ENCODE peak calls at places on chromosomes 5 and 9, in six cellular contexts. U is transverse colon, C is ovary, N is adrenal gland, B is body of pancreas, D is GM12891. O is an unnamed sample.

GRCh38 chr5:112237456-112237855 is 181.6 kb downstream of the EPB41L4A start:
- DNase-seq in U (no peak), D (no peak), N (no peak), B (no peak), C (no peak), O (no peak)

GRCh38 chr5:7991125-7991821 is 122.3 kb downstream of the MTRR start:
- DNase-seq in N (no peak), B (no peak), D (no peak), C (no peak), U (no peak), O (peak; percentile 16)

GRCh38 chr9:133089271-133089671 is 27.5 kb downstream of the CEL start:
- DNase-seq in N (no peak), C (no peak), D (no peak), B (peak; percentile 84), U (no peak), O (no peak)

GRCh38 chr9:94127806-94128205 is 43.5 kb downstream of the PTPDC1 start:
- DNase-seq in U (no peak), C (no peak), B (no peak), D (no peak), N (no peak), O (no peak)

GRCh38 chr5:75536694-75537360 is 25.1 kb downstream of the POLK start:
- DNase-seq in U (no peak), D (no peak), B (peak; percentile 8), C (no peak), N (no peak), O (no peak)

GRCh38 chr9:99222416-99223280 is 566 bp downstream of the SEC61B start:
- DNase-seq in B (peak; percentile 27), D (no peak), U (no peak), N (no peak), C (no peak), O (no peak)

GRCh38 chr9:85610074-85610855 is 131.5 kb downstream of the AGTPBP1 start:
- DNase-seq in D (peak; percentile 23), N (peak; percentile 54), B (peak; percentile 46), C (no peak), U (no peak), O (peak; percentile 63)

GRCh38 chr5:38157024-38157423 is 101.3 kb upstream of the EGFLAM start:
- DNase-seq in C (no peak), U (no peak), N (no peak), B (no peak), D (no peak), O (no peak)

GRCh38 chr5:84393969-84394368 is 9.3 kb upstream of the EDIL3 start:
- DNase-seq in N (no peak), B (no peak), U (no peak), C (no peak), D (no peak), O (peak; percentile 42)

GRCh38 chr9:130892503-130893249 is 3.9 kb downstream of the QRFP start:
- DNase-seq in N (no peak), C (no peak), U (no peak), B (no peak), D (no peak), O (no peak)

GRCh38 chr5:78660401-78660800 is 11.8 kb upstream of the LHFPL2 start:
- DNase-seq in B (no peak), N (no peak), U (no peak), C (no peak), D (no peak), O (no peak)

DNA sequence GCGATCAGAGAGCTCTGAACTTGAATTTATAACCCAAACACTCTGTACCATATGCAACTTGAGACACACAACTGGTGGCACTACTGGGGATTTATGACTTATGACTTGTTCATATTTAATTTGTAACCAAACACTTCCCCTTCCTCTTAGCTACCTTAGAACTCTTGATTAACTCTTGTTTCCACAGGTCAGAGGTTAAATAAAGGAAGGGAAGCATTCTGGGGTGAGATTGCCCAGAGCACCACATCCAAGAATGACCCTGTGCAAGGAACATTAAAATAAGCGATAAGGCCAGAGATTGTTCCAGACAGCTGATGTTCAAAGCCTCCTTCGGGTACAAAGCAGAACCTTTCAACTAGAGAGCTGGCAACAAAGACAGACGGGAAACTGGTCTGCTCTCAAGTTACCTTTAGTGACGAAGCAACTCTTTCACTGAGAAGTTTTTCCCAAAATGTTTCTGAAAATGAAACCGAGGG is 242.6 kb downstream of the DENND1A start:
- DNase-seq in U (no peak), C (no peak), N (no peak), D (no peak), B (no peak), O (no peak)
- TF ChIP-seq POLR2A in U (no peak), C (no peak), N (no peak), D (no peak), B (no peak), O (no peak)

DNA sequence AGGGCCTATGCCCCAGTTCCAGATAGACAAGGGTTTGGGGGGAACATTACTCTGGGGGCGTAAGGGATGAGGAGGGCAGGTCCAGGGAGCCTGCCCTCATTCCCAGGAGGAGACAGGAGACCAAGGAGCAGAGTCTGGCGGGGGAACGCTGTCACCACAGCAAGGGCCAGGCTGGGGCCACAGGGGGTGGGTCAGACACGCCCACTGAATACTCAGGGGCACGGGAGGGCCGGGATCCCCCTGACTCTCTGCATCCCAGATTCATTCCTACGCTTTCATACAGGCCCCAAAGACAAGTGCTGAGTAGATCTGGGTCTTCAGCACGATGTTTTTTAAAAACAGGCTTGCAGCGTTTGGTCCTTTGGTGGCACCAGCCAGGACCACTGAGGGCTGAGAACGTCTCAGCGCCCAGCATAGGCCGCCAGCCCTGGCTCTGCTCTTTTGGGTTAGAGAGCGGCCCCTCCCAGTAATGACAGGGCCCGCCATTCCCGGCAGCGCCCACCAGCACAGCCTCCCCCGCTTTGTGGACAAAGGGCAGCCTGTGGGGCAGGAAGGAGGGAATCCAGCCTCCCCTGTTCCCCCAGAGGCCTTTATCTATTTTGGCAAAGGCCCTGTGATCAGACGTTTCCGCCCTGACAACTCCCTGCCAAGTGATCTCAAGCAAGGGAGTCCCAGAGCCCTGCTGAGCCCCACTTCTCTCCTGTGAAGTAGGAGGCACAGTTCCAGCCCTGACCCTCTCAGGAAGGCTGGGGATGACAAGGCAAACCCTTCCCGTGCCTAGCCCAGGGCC is 24.9 kb downstream of the NEK6 start:
- DNase-seq in U (peak; percentile 62), B (peak; percentile 73), C (peak; percentile 88), D (no peak), N (no peak), O (no peak)
- TF ChIP-seq POLR2A in U (no peak), B (no peak), C (peak; percentile 10), D (no peak), N (no peak), O (no peak)

GRCh38 chr9:137550958-137551655 is 572 bp upstream of the MRPL41 start:
- DNase-seq in C (no peak), D (peak; percentile 79), N (peak; percentile 55), B (peak; percentile 73), U (no peak), O (peak; percentile 97)

GRCh38 chr9:137554349-137554748 is 2.7 kb downstream of the MRPL41 start:
- DNase-seq in N (no peak), C (no peak), B (no peak), D (no peak), U (no peak), O (no peak)

GRCh38 chr9:137555179-137555578 is 3.5 kb downstream of the MRPL41 start:
- DNase-seq in U (no peak), C (no peak), B (no peak), D (no peak), N (no peak), O (no peak)

GRCh38 chr9:137550241-137550621 is at the start of gene PNPLA7:
- DNase-seq in D (peak; percentile 53), U (peak; percentile 92), B (peak; percentile 94), N (peak; percentile 90), C (peak; percentile 90), O (peak; percentile 98)

DNA sequence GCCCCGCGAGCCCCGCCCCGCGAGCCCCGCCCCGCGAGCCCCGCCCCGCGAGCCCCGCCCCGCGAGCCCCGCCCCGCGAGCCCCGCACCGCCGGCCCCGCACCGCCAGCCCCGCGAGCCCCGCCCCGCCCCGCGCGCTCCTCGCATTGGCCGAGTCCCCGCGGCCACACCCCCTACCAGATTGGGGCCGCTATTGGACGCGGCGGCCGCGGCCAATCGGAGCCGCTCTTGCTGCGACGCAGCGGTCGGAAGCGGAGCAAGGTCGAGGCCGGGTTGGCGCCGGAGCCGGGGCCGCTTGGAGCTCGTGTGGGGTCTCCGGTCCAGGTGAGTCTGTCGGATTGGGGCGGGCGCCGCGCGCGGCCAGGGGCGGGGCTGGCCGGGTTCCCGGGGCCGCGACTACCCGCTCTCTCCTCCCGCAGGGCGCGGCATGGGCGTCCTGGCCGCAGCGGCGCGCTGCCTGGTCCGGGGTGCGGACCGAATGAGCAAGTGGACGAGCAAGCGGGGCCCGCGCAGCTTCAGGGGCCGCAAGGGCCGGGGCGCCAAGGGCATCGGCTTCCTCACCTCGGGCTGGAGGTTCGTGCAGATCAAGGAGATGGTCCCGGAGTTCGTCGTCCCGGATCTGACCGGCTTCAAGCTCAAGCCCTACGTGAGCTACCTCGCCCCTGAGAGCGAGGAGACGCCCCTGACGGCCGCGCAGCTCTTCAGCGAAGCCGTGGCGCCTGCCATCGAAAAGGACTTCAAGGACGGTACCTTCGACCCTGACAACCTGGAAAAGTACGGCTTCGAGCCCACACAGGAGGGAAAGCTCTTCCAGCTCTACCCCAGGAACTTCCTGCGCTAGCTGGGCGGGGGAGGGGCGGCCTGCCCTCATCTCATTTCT is at the start of gene MRPL41:
- DNase-seq in N (peak; percentile 93), U (peak; percentile 95), D (peak; percentile 99), B (peak; percentile 87), C (peak; percentile 93), O (peak; percentile 98)
- TF ChIP-seq POLR2A in N (peak; percentile 76), U (peak; percentile 82), D (peak; percentile 72), B (peak; percentile 60), C (peak; percentile 67), O (peak; percentile 74)

DNA sequence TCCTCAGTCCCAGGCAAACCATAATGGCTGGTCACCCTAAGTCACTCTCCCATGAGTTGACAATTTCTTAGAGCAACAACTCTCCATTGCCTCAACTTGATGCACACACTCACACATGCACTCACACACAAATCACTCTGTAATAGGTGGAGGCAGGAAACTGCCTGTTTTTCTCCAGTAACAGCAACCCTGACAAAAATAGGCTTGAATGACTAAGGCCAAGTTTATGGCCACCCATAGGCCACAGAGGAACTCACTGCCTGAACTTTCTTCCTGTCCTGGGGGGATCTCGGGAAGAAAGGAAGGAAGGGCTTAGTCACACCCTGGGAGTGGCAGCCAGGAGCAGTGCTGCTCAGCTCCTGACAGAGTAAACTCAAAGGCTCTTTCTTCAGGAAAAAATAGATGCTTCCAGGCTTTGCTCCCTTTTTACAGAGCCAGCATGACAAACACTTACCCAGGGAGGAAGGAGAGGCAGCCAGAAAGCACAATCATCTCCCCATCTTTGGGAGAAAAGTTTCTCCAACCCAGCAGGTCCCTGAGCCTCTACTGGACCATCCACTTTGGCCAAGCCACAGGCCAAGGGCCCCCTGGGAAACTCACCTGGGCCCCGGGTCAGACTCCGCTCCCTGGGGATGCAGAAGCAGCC is 368 bp downstream of the SH3TC2 start:
- DNase-seq in C (no peak), D (no peak), B (no peak), U (peak; percentile 45), N (no peak), O (peak; percentile 66)
- TF ChIP-seq POLR2A in C (no peak), D (no peak), B (no peak), U (no peak), N (no peak), O (peak; percentile 57)